ENCODE peak calls at places on chromosomes 6 and 20, in ten cellular contexts. Q, P, W, H, A, I, L, X, Z and B are unnamed samples.

GRCh38 chr6:106025655-106026054 is 60.5 kb upstream of the PRDM1 start:
- DNase-seq in Z (no peak), X (no peak), Q (no peak), L (no peak), A (no peak), P (no peak), I (no peak), W (no peak), H (no peak), B (no peak)

GRCh38 chr6:38404900-38405556 is 234.7 kb downstream of the BTBD9 start:
- DNase-seq in X (no peak), Z (no peak), P (no peak), W (no peak), I (no peak), H (peak), A (no peak), L (no peak), Q (no peak), B (no peak)

GRCh38 chr20:21229163-21229562 is 74.0 kb upstream of the XRN2 start:
- DNase-seq in Q (no peak), Z (no peak), P (no peak), L (no peak), H (no peak), A (no peak), X (no peak), W (no peak), I (no peak), B (no peak)

GRCh38 chr6:89670935-89671565 is 32.5 kb upstream of the LYRM2 start:
- DNase-seq in Q (no peak), L (no peak), W (no peak), H (no peak), Z (no peak), I (no peak), A (no peak), X (no peak), P (no peak), B (no peak)

GRCh38 chr6:91358986-91359385 is 772.1 kb upstream of the MAP3K7 start:
- DNase-seq in I (no peak), X (no peak), L (no peak), Z (no peak), H (no peak), P (no peak), A (no peak), Q (no peak), W (no peak), B (no peak)

GRCh38 chr6:157145656-157146285 is 177.5 kb downstream of the TMEM242 start:
- DNase-seq in Z (no peak), W (no peak), H (no peak), Q (no peak), X (no peak), L (no peak), P (no peak), A (no peak), I (no peak), B (no peak)

GRCh38 chr6:111263837-111264236 is 176.5 kb downstream of the SLC16A10 start:
- DNase-seq in I (no peak), A (no peak), W (no peak), H (no peak), Z (no peak), L (no peak), Q (no peak), P (no peak), X (no peak), B (no peak)

GRCh38 chr20:9103955-9104354 is 35.1 kb downstream of the PLCB4 start:
- DNase-seq in P (no peak), H (no peak), A (no peak), I (no peak), W (no peak), Z (no peak), Q (no peak), L (no peak), X (no peak), B (no peak)

GRCh38 chr20:37479925-37480691 is 40.9 kb upstream of the NNAT start:
- DNase-seq in P (no peak), X (no peak), W (no peak), L (no peak), I (no peak), Z (no peak), H (no peak), A (no peak), Q (no peak), B (no peak)

GRCh38 chr20:19832875-19833274 is 74.8 kb downstream of the RIN2 start:
- DNase-seq in A (no peak), Z (no peak), Q (no peak), W (no peak), I (no peak), P (no peak), H (no peak), L (no peak), X (no peak), B (no peak)

GRCh38 chr6:9766240-9766915 is 648.5 kb downstream of the TFAP2A start:
- DNase-seq in A (no peak), X (no peak), W (no peak), L (no peak), H (no peak), I (peak), P (peak), Z (no peak), Q (no peak), B (peak)

GRCh38 chr20:25280051-25280573 is 32.2 kb downstream of the PYGB start:
- DNase-seq in X (peak), Q (no peak), Z (peak), W (no peak), A (peak), H (no peak), L (no peak), P (no peak), I (no peak), B (no peak)

GRCh38 chr6:138986578-138986977 is 1.5 kb downstream of the REPS1 start:
- DNase-seq in X (no peak), P (no peak), Q (no peak), L (no peak), W (no peak), I (no peak), A (no peak), H (no peak), Z (no peak), B (no peak)

GRCh38 chr20:37327748-37328147 is 18.2 kb upstream of the SRC start:
- DNase-seq in I (peak), W (no peak), L (no peak), Q (peak), A (no peak), P (peak), Z (peak), X (no peak), H (peak), B (peak)